ENCODE peak calls at places on chromosomes 2 and 18, in four cellular contexts. One of them, this sample, is unnamed.

GRCh38 chr2:125167152-125167551 is 1142.1 kb downstream of the CNTNAP5 start:
- DNase-seq in nephron progenitor cell: no peak
- DNase-seq in CD4-positive, CD25-positive, alpha-beta regulatory T cell: no peak
- DNase-seq in CD4-positive, alpha-beta T cell: no peak
- DNase-seq in this sample: no peak

GRCh38 chr2:210938228-210938627 is 381.8 kb downstream of the CPS1 start:
- DNase-seq in CD4-positive, CD25-positive, alpha-beta regulatory T cell: no peak
- DNase-seq in nephron progenitor cell: no peak
- DNase-seq in CD4-positive, alpha-beta T cell: no peak
- DNase-seq in this sample: no peak

GRCh38 chr2:158746488-158746887 is 48.6 kb upstream of the DAPL1 start:
- DNase-seq in CD4-positive, CD25-positive, alpha-beta regulatory T cell: no peak
- DNase-seq in CD4-positive, alpha-beta T cell: no peak
- DNase-seq in nephron progenitor cell: no peak
- DNase-seq in this sample: no peak

GRCh38 chr18:58362829-58363231 is 266.1 kb downstream of the ALPK2 start:
- DNase-seq in CD4-positive, alpha-beta T cell: no peak
- DNase-seq in nephron progenitor cell: no peak
- DNase-seq in CD4-positive, CD25-positive, alpha-beta regulatory T cell: no peak
- DNase-seq in this sample: no peak

GRCh38 chr2:176562359-176563043 is 293.3 kb downstream of the MTX2 start:
- DNase-seq in CD4-positive, alpha-beta T cell: no peak
- DNase-seq in CD4-positive, CD25-positive, alpha-beta regulatory T cell: no peak
- DNase-seq in nephron progenitor cell: no peak
- DNase-seq in this sample: no peak

GRCh38 chr18:13259701-13260100 is 41.1 kb downstream of the LDLRAD4 start:
- DNase-seq in CD4-positive, CD25-positive, alpha-beta regulatory T cell: no peak
- DNase-seq in CD4-positive, alpha-beta T cell: no peak
- DNase-seq in nephron progenitor cell: no peak
- DNase-seq in this sample: no peak

GRCh38 chr2:151156943-151157705 is 104.5 kb downstream of the RBM43 start:
- DNase-seq in CD4-positive, alpha-beta T cell: no peak
- DNase-seq in nephron progenitor cell: no peak
- DNase-seq in CD4-positive, CD25-positive, alpha-beta regulatory T cell: no peak
- DNase-seq in this sample: no peak

GRCh38 chr18:79881695-79882094 is 69.8 kb downstream of the SLC66A2 start:
- DNase-seq in CD4-positive, CD25-positive, alpha-beta regulatory T cell: no peak
- DNase-seq in nephron progenitor cell: no peak
- DNase-seq in CD4-positive, alpha-beta T cell: no peak
- DNase-seq in this sample: no peak

GRCh38 chr2:183248866-183249567 is 124.8 kb downstream of the NUP35 start:
- DNase-seq in nephron progenitor cell: no peak
- DNase-seq in CD4-positive, alpha-beta T cell: no peak
- DNase-seq in CD4-positive, CD25-positive, alpha-beta regulatory T cell: no peak
- DNase-seq in this sample: no peak

GRCh38 chr2:161677634-161678033 is 53.4 kb downstream of the SLC4A10 start:
- DNase-seq in CD4-positive, CD25-positive, alpha-beta regulatory T cell: no peak
- DNase-seq in nephron progenitor cell: no peak
- DNase-seq in CD4-positive, alpha-beta T cell: no peak
- DNase-seq in this sample: no peak

GRCh38 chr2:217069263-217070042 is 209.6 kb upstream of the TNP1 start:
- DNase-seq in nephron progenitor cell: no peak
- DNase-seq in CD4-positive, alpha-beta T cell: no peak
- DNase-seq in CD4-positive, CD25-positive, alpha-beta regulatory T cell: no peak
- DNase-seq in this sample: no peak

GRCh38 chr2:19576411-19576810 is 218.0 kb upstream of the OSR1 start:
- DNase-seq in CD4-positive, alpha-beta T cell: no peak
- DNase-seq in CD4-positive, CD25-positive, alpha-beta regulatory T cell: no peak
- DNase-seq in nephron progenitor cell: no peak
- DNase-seq in this sample: no peak

GRCh38 chr2:76427447-76427846 is 716.7 kb upstream of the GCFC2 start:
- DNase-seq in nephron progenitor cell: no peak
- DNase-seq in CD4-positive, alpha-beta T cell: no peak
- DNase-seq in CD4-positive, CD25-positive, alpha-beta regulatory T cell: no peak
- DNase-seq in this sample: no peak

GRCh38 chr2:157761520-157761919 is 114.6 kb downstream of the ACVR1 start:
- DNase-seq in nephron progenitor cell: no peak
- DNase-seq in CD4-positive, alpha-beta T cell: no peak
- DNase-seq in CD4-positive, CD25-positive, alpha-beta regulatory T cell: no peak
- DNase-seq in this sample: no peak

GRCh38 chr2:162091325-162092007 is 17.5 kb upstream of the DPP4 start:
- DNase-seq in nephron progenitor cell: no peak
- DNase-seq in CD4-positive, CD25-positive, alpha-beta regulatory T cell: no peak
- DNase-seq in CD4-positive, alpha-beta T cell: no peak
- DNase-seq in this sample: no peak

GRCh38 chr18:58954986-58955385 is 90.3 kb downstream of the ZNF532 start:
- DNase-seq in CD4-positive, CD25-positive, alpha-beta regulatory T cell: no peak
- DNase-seq in CD4-positive, alpha-beta T cell: no peak
- DNase-seq in nephron progenitor cell: no peak
- DNase-seq in this sample: no peak

GRCh38 chr18:67302043-67302442 is 214.5 kb downstream of the DSEL start:
- DNase-seq in CD4-positive, CD25-positive, alpha-beta regulatory T cell: no peak
- DNase-seq in CD4-positive, alpha-beta T cell: no peak
- DNase-seq in nephron progenitor cell: no peak
- DNase-seq in this sample: no peak

GRCh38 chr2:144875996-144876395 is 356.1 kb upstream of the ZEB2 start:
- DNase-seq in nephron progenitor cell: no peak
- DNase-seq in CD4-positive, alpha-beta T cell: no peak
- DNase-seq in CD4-positive, CD25-positive, alpha-beta regulatory T cell: no peak
- DNase-seq in this sample: no peak

GRCh38 chr18:45619062-45619825 is 4.0 kb downstream of the SLC14A2 start:
- DNase-seq in CD4-positive, alpha-beta T cell: no peak
- DNase-seq in nephron progenitor cell: no peak
- DNase-seq in CD4-positive, CD25-positive, alpha-beta regulatory T cell: no peak
- DNase-seq in this sample: no peak

GRCh38 chr2:235048549-235048948 is 96.7 kb downstream of the SH3BP4 start:
- DNase-seq in CD4-positive, alpha-beta T cell: no peak
- DNase-seq in CD4-positive, CD25-positive, alpha-beta regulatory T cell: no peak
- DNase-seq in nephron progenitor cell: no peak
- DNase-seq in this sample: no peak

GRCh38 chr2:61582191-61582590 is 44.0 kb upstream of the XPO1 start:
- DNase-seq in CD4-positive, alpha-beta T cell: no peak
- DNase-seq in nephron progenitor cell: no peak
- DNase-seq in CD4-positive, CD25-positive, alpha-beta regulatory T cell: no peak
- DNase-seq in this sample: no peak

GRCh38 chr18:34767601-34768027 is 57.5 kb downstream of the DTNA start:
- DNase-seq in CD4-positive, alpha-beta T cell: no peak
- DNase-seq in CD4-positive, CD25-positive, alpha-beta regulatory T cell: no peak
- DNase-seq in nephron progenitor cell: no peak
- DNase-seq in this sample: no peak

GRCh38 chr18:49016648-49017539 is 66.1 kb upstream of the SMAD7 start:
- DNase-seq in nephron progenitor cell: peak
- DNase-seq in CD4-positive, CD25-positive, alpha-beta regulatory T cell: no peak
- DNase-seq in CD4-positive, alpha-beta T cell: no peak
- DNase-seq in this sample: no peak

GRCh38 chr2:224570328-224570993 is 14.7 kb downstream of the CUL3 start:
- DNase-seq in CD4-positive, alpha-beta T cell: no peak
- DNase-seq in CD4-positive, CD25-positive, alpha-beta regulatory T cell: no peak
- DNase-seq in nephron progenitor cell: no peak
- DNase-seq in this sample: no peak

This sample was measured in B cell.